ENCODE peak calls at places on chromosomes 3 and 15, in seven cellular contexts. Z is progenitor cell of endocrine pancreas; L is activated T-helper 1 cell treated with anti-CD3 and anti-CD28 coated beads, Interleukin-2, amount 50 U/mL, for 16 hours; V is stromal cell of bone marrow; S is left cardiac atrium; N is Ammon's horn; K is GM19239. M is an unnamed sample.

GRCh38 chr3:58404396-58404795 is 29.2 kb downstream of the PDHB start:
- DNase-seq in N (no peak), V (peak; percentile 54), K (no peak), S (no peak), L (no peak), Z (no peak), M (no peak)

GRCh38 chr3:188051801-188052228 is 102.1 kb upstream of the LPP start:
- DNase-seq in N (peak; percentile 86), L (no peak), Z (no peak), K (no peak), S (peak; percentile 64), V (no peak), M (no peak)

GRCh38 chr3:48662140-48662752 is 440 bp downstream of the CELSR3 start:
- DNase-seq in V (no peak), N (no peak), K (no peak), S (no peak), L (no peak), Z (no peak), M (no peak)

GRCh38 chr15:75947117-75947516 is 43.4 kb downstream of the FBXO22 start:
- DNase-seq in V (peak; percentile 40), K (no peak), L (no peak), Z (no peak), N (no peak), S (no peak), M (no peak)

GRCh38 chr15:58387130-58387529 is 44.7 kb upstream of the LIPC start:
- DNase-seq in L (no peak), Z (no peak), V (peak; percentile 88), S (no peak), K (no peak), N (no peak), M (no peak)

GRCh38 chr3:123663977-123664376 is 79.1 kb upstream of the HACD2 start:
- DNase-seq in L (no peak), K (no peak), N (no peak), V (no peak), Z (no peak), S (no peak), M (no peak)

GRCh38 chr3:168088106-168088722 is 7.5 kb downstream of the GOLIM4 start:
- DNase-seq in V (no peak), N (no peak), K (no peak), L (no peak), S (no peak), Z (no peak), M (no peak)

GRCh38 chr3:177881330-177881729 is 654.9 kb upstream of the KCNMB2 start:
- DNase-seq in Z (no peak), L (no peak), N (no peak), V (no peak), K (no peak), S (no peak), M (no peak)

GRCh38 chr15:25860885-25861866 is 2.0 kb downstream of the ATP10A start:
- DNase-seq in S (no peak), L (no peak), V (no peak), Z (no peak), N (no peak), K (no peak), M (no peak)

GRCh38 chr3:190169243-190169642 is 48.5 kb upstream of the P3H2 start:
- DNase-seq in Z (no peak), N (no peak), L (no peak), K (no peak), V (no peak), S (no peak), M (no peak)